ENCODE peak calls at places on chromosomes 13 and 19, in eight cellular contexts. One of them, this sample, is unnamed.

GRCh38 chr19:35587326-35587725 is 1.4 kb downstream of the PMIS2 start:
- DNase-seq in IMR-90: no peak
- DNase-seq in ovary: no peak
- DNase-seq in esophagus squamous epithelium: no peak
- DNase-seq in spleen: no peak
- DNase-seq in breast epithelium: no peak
- DNase-seq in body of pancreas: no peak
- DNase-seq in uterus: no peak
- DNase-seq in this sample: no peak

GRCh38 chr19:40089462-40089861 is 1.3 kb downstream of the ZNF780A start:
- DNase-seq in body of pancreas: peak; percentile 5
- DNase-seq in IMR-90: peak; percentile 8
- DNase-seq in breast epithelium: no peak
- DNase-seq in ovary: no peak
- DNase-seq in uterus: no peak
- DNase-seq in spleen: no peak
- DNase-seq in esophagus squamous epithelium: no peak
- DNase-seq in this sample: no peak

GRCh38 chr13:68628994-68629393 is 1398.9 kb upstream of the PCDH9 start:
- DNase-seq in ovary: no peak
- DNase-seq in esophagus squamous epithelium: no peak
- DNase-seq in spleen: no peak
- DNase-seq in IMR-90: no peak
- DNase-seq in uterus: no peak
- DNase-seq in body of pancreas: no peak
- DNase-seq in breast epithelium: no peak
- DNase-seq in this sample: no peak

GRCh38 chr19:29564574-29565005 is 38.8 kb downstream of the VSTM2B start:
- DNase-seq in spleen: no peak
- DNase-seq in esophagus squamous epithelium: no peak
- DNase-seq in IMR-90: no peak
- DNase-seq in body of pancreas: peak; percentile 24
- DNase-seq in ovary: no peak
- DNase-seq in uterus: no peak
- DNase-seq in breast epithelium: no peak
- DNase-seq in this sample: no peak

GRCh38 chr13:95793018-95793555 is 116.1 kb downstream of the DNAJC3 start:
- DNase-seq in spleen: no peak
- DNase-seq in body of pancreas: no peak
- DNase-seq in ovary: no peak
- DNase-seq in IMR-90: no peak
- DNase-seq in breast epithelium: no peak
- DNase-seq in uterus: no peak
- DNase-seq in esophagus squamous epithelium: no peak
- DNase-seq in this sample: no peak

GRCh38 chr13:33873251-33873908 is 55.4 kb downstream of the RFC3 start:
- DNase-seq in spleen: no peak
- DNase-seq in esophagus squamous epithelium: no peak
- DNase-seq in IMR-90: no peak
- DNase-seq in ovary: no peak
- DNase-seq in breast epithelium: no peak
- DNase-seq in body of pancreas: no peak
- DNase-seq in uterus: no peak
- DNase-seq in this sample: no peak

GRCh38 chr13:50410921-50411712 is 395.9 kb downstream of the KCNRG start:
- DNase-seq in IMR-90: peak; percentile 86
- DNase-seq in esophagus squamous epithelium: no peak
- DNase-seq in body of pancreas: no peak
- DNase-seq in breast epithelium: no peak
- DNase-seq in uterus: no peak
- DNase-seq in spleen: no peak
- DNase-seq in ovary: no peak
- DNase-seq in this sample: no peak

GRCh38 chr13:54845351-54845965 is 1816.8 kb downstream of the OLFM4 start:
- DNase-seq in body of pancreas: no peak
- DNase-seq in uterus: no peak
- DNase-seq in breast epithelium: no peak
- DNase-seq in IMR-90: no peak
- DNase-seq in ovary: no peak
- DNase-seq in spleen: no peak
- DNase-seq in esophagus squamous epithelium: no peak
- DNase-seq in this sample: no peak

GRCh38 chr13:27257648-27258253 is 6.4 kb downstream of the RPL21 start:
- DNase-seq in ovary: no peak
- DNase-seq in IMR-90: no peak
- DNase-seq in body of pancreas: no peak
- DNase-seq in uterus: no peak
- DNase-seq in breast epithelium: no peak
- DNase-seq in spleen: no peak
- DNase-seq in esophagus squamous epithelium: no peak
- DNase-seq in this sample: no peak
- TF ChIP-seq POLR2A in ovary: no peak
- TF ChIP-seq POLR2A in IMR-90: peak; percentile 39
- TF ChIP-seq POLR2A in body of pancreas: no peak
- TF ChIP-seq POLR2A in uterus: no peak
- TF ChIP-seq POLR2A in breast epithelium: no peak
- TF ChIP-seq POLR2A in spleen: no peak
- TF ChIP-seq POLR2A in esophagus squamous epithelium: no peak
- TF ChIP-seq POLR2A in this sample: no peak

GRCh38 chr19:1018932-1019615 is 1.8 kb downstream of the TMEM259 start:
- DNase-seq in body of pancreas: no peak
- DNase-seq in esophagus squamous epithelium: no peak
- DNase-seq in IMR-90: no peak
- DNase-seq in spleen: peak; percentile 78
- DNase-seq in ovary: no peak
- DNase-seq in uterus: no peak
- DNase-seq in breast epithelium: no peak
- DNase-seq in this sample: no peak

GRCh38 chr19:1020868-1021425 is at the start of gene TMEM259:
- DNase-seq in uterus: peak; percentile 95
- DNase-seq in esophagus squamous epithelium: peak; percentile 85
- DNase-seq in IMR-90: peak; percentile 96
- DNase-seq in ovary: peak; percentile 98
- DNase-seq in spleen: peak; percentile 100
- DNase-seq in body of pancreas: peak; percentile 99
- DNase-seq in breast epithelium: peak; percentile 97
- DNase-seq in this sample: peak; percentile 99

GRCh38 chr19:1018393-1018792 is 2.5 kb downstream of the TMEM259 start:
- DNase-seq in uterus: no peak
- DNase-seq in esophagus squamous epithelium: no peak
- DNase-seq in body of pancreas: no peak
- DNase-seq in breast epithelium: no peak
- DNase-seq in IMR-90: no peak
- DNase-seq in ovary: no peak
- DNase-seq in spleen: no peak
- DNase-seq in this sample: no peak

GRCh38 chr19:1019616-1019961 is 1.3 kb downstream of the TMEM259 start:
- DNase-seq in body of pancreas: no peak
- DNase-seq in esophagus squamous epithelium: no peak
- DNase-seq in spleen: peak; percentile 86
- DNase-seq in IMR-90: no peak
- DNase-seq in ovary: no peak
- DNase-seq in breast epithelium: no peak
- DNase-seq in uterus: no peak
- DNase-seq in this sample: no peak

GRCh38 chr19:1019980-1020867 is 699 bp downstream of the TMEM259 start:
- DNase-seq in esophagus squamous epithelium: no peak
- DNase-seq in spleen: peak; percentile 91
- DNase-seq in IMR-90: no peak
- DNase-seq in body of pancreas: peak; percentile 31
- DNase-seq in uterus: peak; percentile 56
- DNase-seq in ovary: peak; percentile 79
- DNase-seq in breast epithelium: no peak
- DNase-seq in this sample: peak; percentile 54
- H3K4me1 ChIP-seq in esophagus squamous epithelium: peaks cover 70% of the 10 kb centered on the region
- H3K4me1 ChIP-seq in spleen: peaks cover 87% of the 10 kb centered on the region
- H3K4me1 ChIP-seq in IMR-90: peaks cover 33% of the 10 kb centered on the region
- H3K4me1 ChIP-seq in body of pancreas: peaks cover 62% of the 10 kb centered on the region
- H3K4me1 ChIP-seq in uterus: peaks cover 39% of the 10 kb centered on the region
- H3K4me1 ChIP-seq in ovary: peaks cover 33% of the 10 kb centered on the region
- H3K4me1 ChIP-seq in breast epithelium: peaks cover 16% of the 10 kb centered on the region
- H3K4me1 ChIP-seq in this sample: peaks cover 57% of the 10 kb centered on the region

GRCh38 chr13:52165410-52165809 is 6.0 kb upstream of the NEK3 start:
- DNase-seq in spleen: no peak
- DNase-seq in IMR-90: no peak
- DNase-seq in esophagus squamous epithelium: no peak
- DNase-seq in uterus: no peak
- DNase-seq in breast epithelium: no peak
- DNase-seq in ovary: no peak
- DNase-seq in body of pancreas: no peak
- DNase-seq in this sample: no peak

GRCh38 chr13:52160053-52160452 is 656 bp upstream of the NEK3 start:
- DNase-seq in spleen: no peak
- DNase-seq in esophagus squamous epithelium: no peak
- DNase-seq in breast epithelium: no peak
- DNase-seq in IMR-90: no peak
- DNase-seq in uterus: no peak
- DNase-seq in body of pancreas: no peak
- DNase-seq in ovary: no peak
- DNase-seq in this sample: no peak

GRCh38 chr13:52164989-52165388 is 5.6 kb upstream of the NEK3 start:
- DNase-seq in IMR-90: no peak
- DNase-seq in body of pancreas: no peak
- DNase-seq in ovary: no peak
- DNase-seq in breast epithelium: no peak
- DNase-seq in esophagus squamous epithelium: no peak
- DNase-seq in spleen: no peak
- DNase-seq in uterus: no peak
- DNase-seq in this sample: no peak

GRCh38 chr13:52161193-52161646 is 1.8 kb upstream of the NEK3 start:
- DNase-seq in esophagus squamous epithelium: no peak
- DNase-seq in spleen: no peak
- DNase-seq in body of pancreas: no peak
- DNase-seq in ovary: no peak
- DNase-seq in IMR-90: no peak
- DNase-seq in breast epithelium: no peak
- DNase-seq in uterus: no peak
- DNase-seq in this sample: no peak

DNA sequence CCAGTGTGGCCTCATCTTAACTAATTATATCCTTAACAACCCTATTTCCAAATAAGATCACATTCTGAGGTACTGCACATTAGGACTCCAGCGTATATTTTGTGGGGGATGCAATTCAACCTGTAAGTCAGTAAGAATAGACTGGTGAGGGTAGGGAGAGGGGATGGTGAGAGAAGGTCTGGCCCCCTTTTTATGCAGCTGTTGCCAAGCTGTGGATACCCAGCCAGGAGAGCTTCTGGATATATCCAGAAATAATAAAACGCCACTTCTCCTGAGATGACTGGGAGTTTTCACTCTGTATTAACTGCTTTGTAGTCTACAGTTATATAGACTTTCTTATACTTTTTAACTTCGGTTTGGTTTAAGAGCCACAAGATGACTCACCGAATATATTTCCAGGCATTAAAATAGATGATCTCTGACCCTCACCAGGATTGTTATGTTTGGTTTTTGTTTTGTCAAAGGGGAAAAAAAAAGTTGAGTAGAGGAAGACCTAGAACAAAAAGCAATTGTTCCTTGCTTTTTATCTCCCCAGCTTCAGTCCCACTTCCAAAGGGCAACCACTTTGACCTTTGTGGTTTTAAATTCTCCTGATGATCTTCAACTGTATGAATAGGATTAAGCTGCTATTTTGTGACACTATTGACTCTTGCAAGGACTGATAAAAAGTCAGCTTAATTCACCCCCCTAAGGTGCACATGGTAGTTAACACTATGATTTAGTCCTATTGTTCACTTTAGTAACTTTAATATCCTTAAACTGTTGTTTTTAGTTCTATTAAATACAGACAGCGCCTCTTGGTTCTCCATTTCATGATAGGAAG is 3.1 kb upstream of the NEK3 start:
- DNase-seq in breast epithelium: no peak
- DNase-seq in IMR-90: peak; percentile 70
- DNase-seq in spleen: no peak
- DNase-seq in ovary: no peak
- DNase-seq in body of pancreas: no peak
- DNase-seq in esophagus squamous epithelium: no peak
- DNase-seq in uterus: no peak
- DNase-seq in this sample: no peak
- H3K27ac ChIP-seq in breast epithelium: no peak overlapping the region
- H3K27ac ChIP-seq in IMR-90: no peak overlapping the region
- H3K27ac ChIP-seq in spleen: no peak overlapping the region
- H3K27ac ChIP-seq in ovary: no peak overlapping the region
- H3K27ac ChIP-seq in body of pancreas: no peak overlapping the region
- H3K27ac ChIP-seq in esophagus squamous epithelium: peak overlapping the region; percentile 36
- H3K27ac ChIP-seq in uterus: no peak overlapping the region
- H3K27ac ChIP-seq in this sample: no peak overlapping the region

GRCh38 chr13:51455532-51455931 is 2.7 kb upstream of the INTS6 start:
- DNase-seq in body of pancreas: no peak
- DNase-seq in spleen: peak; percentile 82
- DNase-seq in ovary: no peak
- DNase-seq in breast epithelium: no peak
- DNase-seq in uterus: no peak
- DNase-seq in IMR-90: no peak
- DNase-seq in esophagus squamous epithelium: no peak
- DNase-seq in this sample: no peak

GRCh38 chr13:51453959-51454703 is 1.3 kb upstream of the INTS6 start:
- DNase-seq in body of pancreas: peak; percentile 55
- DNase-seq in spleen: peak; percentile 83
- DNase-seq in esophagus squamous epithelium: no peak
- DNase-seq in breast epithelium: no peak
- DNase-seq in uterus: peak; percentile 33
- DNase-seq in ovary: peak; percentile 47
- DNase-seq in IMR-90: peak; percentile 6
- DNase-seq in this sample: peak; percentile 42

GRCh38 chr13:51452391-51453307 is at the start of gene INTS6:
- DNase-seq in spleen: peak; percentile 100
- DNase-seq in body of pancreas: peak; percentile 100
- DNase-seq in esophagus squamous epithelium: peak; percentile 99
- DNase-seq in ovary: peak; percentile 99
- DNase-seq in IMR-90: peak; percentile 99
- DNase-seq in uterus: peak; percentile 99
- DNase-seq in breast epithelium: peak; percentile 99
- DNase-seq in this sample: peak; percentile 100

GRCh38 chr13:51451467-51452390 is 1.1 kb downstream of the INTS6 start:
- DNase-seq in IMR-90: peak; percentile 57
- DNase-seq in ovary: peak; percentile 84
- DNase-seq in esophagus squamous epithelium: peak; percentile 50
- DNase-seq in spleen: peak; percentile 96
- DNase-seq in breast epithelium: peak; percentile 80
- DNase-seq in body of pancreas: peak; percentile 89
- DNase-seq in uterus: peak; percentile 75
- DNase-seq in this sample: peak; percentile 82

DNA sequence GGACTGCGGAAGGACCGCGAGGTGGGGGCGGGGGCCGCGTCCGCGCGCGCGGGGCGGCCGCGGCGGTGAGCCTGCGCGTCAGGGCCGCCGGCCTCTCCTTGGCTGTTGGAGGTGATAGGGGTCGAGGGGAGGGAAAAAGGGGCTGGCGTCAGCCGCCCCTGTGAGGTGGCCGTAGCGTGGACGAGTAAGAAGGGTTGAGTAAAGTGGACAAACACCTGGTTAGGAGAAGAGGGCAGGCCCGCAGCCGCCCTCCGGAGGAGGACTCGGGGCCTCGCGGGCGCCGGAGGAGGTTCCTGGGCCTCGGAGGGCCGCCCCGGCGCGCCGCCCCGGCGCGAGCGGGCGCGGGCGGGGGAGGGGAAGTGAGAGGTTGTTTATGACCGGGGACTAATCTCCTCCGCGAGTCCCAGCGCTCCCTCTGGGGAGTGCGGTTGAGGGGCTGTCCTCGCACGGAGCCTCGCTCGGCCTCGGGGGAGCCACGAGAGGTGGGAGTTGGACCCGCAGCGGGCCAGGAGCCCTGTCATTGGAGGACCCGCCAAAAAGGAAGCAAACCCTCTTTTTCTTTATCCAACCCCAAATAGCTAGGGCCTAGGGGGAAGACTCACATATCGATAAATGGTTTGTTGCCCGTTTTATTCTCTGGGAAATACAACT is 597 bp upstream of the INTS6 start:
- DNase-seq in ovary: peak; percentile 90
- DNase-seq in spleen: peak; percentile 97
- DNase-seq in body of pancreas: no peak
- DNase-seq in breast epithelium: peak; percentile 64
- DNase-seq in IMR-90: no peak
- DNase-seq in uterus: peak; percentile 87
- DNase-seq in esophagus squamous epithelium: peak; percentile 79
- DNase-seq in this sample: peak; percentile 78
- TF ChIP-seq POLR2A in ovary: peak; percentile 63
- TF ChIP-seq POLR2A in spleen: peak; percentile 7
- TF ChIP-seq POLR2A in body of pancreas: peak; percentile 73
- TF ChIP-seq POLR2A in breast epithelium: no peak
- TF ChIP-seq POLR2A in IMR-90: no peak
- TF ChIP-seq POLR2A in uterus: peak; percentile 63
- TF ChIP-seq POLR2A in esophagus squamous epithelium: peak; percentile 73
- TF ChIP-seq POLR2A in this sample: no peak